ENCODE peak calls at places on chromosomes 1 and 21, in nine cellular contexts. B, Y, D, Q, U, K, C, O and L are unnamed samples.

GRCh38 chr1:171654705-171655214 is 2.3 kb upstream of the MYOC start:
- DNase-seq in B (no peak), Y (no peak), D (no peak), Q (no peak), U (no peak), K (no peak), C (no peak), O (no peak), L (no peak)

GRCh38 chr21:15932681-15933200 is 203.0 kb downstream of the USP25 start:
- DNase-seq in B (no peak), Y (no peak), D (no peak), Q (no peak), U (no peak), K (no peak), C (no peak), O (no peak), L (no peak)

GRCh38 chr1:203291201-203292096 is 13.9 kb upstream of the BTG2 start:
- DNase-seq in B (no peak), Y (no peak), D (no peak), Q (no peak), U (no peak), K (no peak), C (no peak), O (no peak), L (no peak)

GRCh38 chr1:145884675-145885074 is 991 bp downstream of the ANKRD35 start:
- DNase-seq in B (no peak), Y (no peak), D (no peak), Q (peak), U (no peak), K (no peak), C (no peak), O (no peak), L (no peak)

GRCh38 chr1:109298666-109299086 is 8.1 kb downstream of the MYBPHL start:
- DNase-seq in B (no peak), Y (no peak), D (no peak), Q (no peak), U (no peak), K (peak), C (peak), O (no peak), L (no peak)

GRCh38 chr21:15080504-15080903 is 15.7 kb upstream of the NRIP1 start:
- DNase-seq in B (no peak), Y (peak), D (no peak), Q (peak), U (no peak), K (no peak), C (no peak), O (no peak), L (no peak)

GRCh38 chr1:202658766-202659165 is 51.5 kb downstream of the SYT2 start:
- DNase-seq in B (no peak), Y (no peak), D (no peak), Q (no peak), U (no peak), K (no peak), C (no peak), O (no peak), L (no peak)

GRCh38 chr1:29719253-29719652 is 482.9 kb downstream of the PTPRU start:
- DNase-seq in B (no peak), Y (no peak), D (no peak), Q (no peak), U (no peak), K (no peak), C (no peak), O (no peak), L (no peak)

GRCh38 chr1:45730075-45730779 is 20.2 kb downstream of the IPP start:
- DNase-seq in B (no peak), Y (no peak), D (no peak), Q (no peak), U (no peak), K (no peak), C (no peak), O (no peak), L (no peak)

GRCh38 chr1:233304489-233305102 is 9.1 kb upstream of the PCNX2 start:
- DNase-seq in B (no peak), Y (no peak), D (peak), Q (peak), U (no peak), K (no peak), C (no peak), O (peak), L (no peak)

GRCh38 chr1:233328661-233329498 is 1.4 kb downstream of the MAP3K21 start:
- DNase-seq in B (no peak), Y (no peak), D (no peak), Q (no peak), U (no peak), K (no peak), C (no peak), O (no peak), L (no peak)

GRCh38 chr1:100606438-100606837 is 68.5 kb downstream of the GPR88 start:
- DNase-seq in B (no peak), Y (no peak), D (peak), Q (peak), U (no peak), K (peak), C (no peak), O (no peak), L (no peak)

GRCh38 chr21:44382536-44382935 is 29.1 kb downstream of the TRPM2 start:
- DNase-seq in B (no peak), Y (no peak), D (no peak), Q (no peak), U (no peak), K (no peak), C (no peak), O (no peak), L (no peak)

GRCh38 chr1:178908358-178908757 is 37.5 kb upstream of the ANGPTL1 start:
- DNase-seq in B (no peak), Y (no peak), D (no peak), Q (peak), U (no peak), K (no peak), C (no peak), O (no peak), L (peak)

GRCh38 chr1:150613061-150613920 is 16.1 kb downstream of the ENSA start:
- DNase-seq in B (no peak), Y (no peak), D (no peak), Q (peak), U (peak), K (peak), C (peak), O (peak), L (peak)

GRCh38 chr1:205240118-205240517 is 12.4 kb downstream of the TMCC2 start:
- DNase-seq in B (no peak), Y (no peak), D (no peak), Q (peak), U (no peak), K (no peak), C (no peak), O (no peak), L (no peak)

GRCh38 chr1:51327386-51327785 is 3.0 kb downstream of the TTC39A start:
- DNase-seq in B (no peak), Y (no peak), D (no peak), Q (no peak), U (no peak), K (no peak), C (no peak), O (no peak), L (no peak)

GRCh38 chr1:66402194-66402593 is 131.8 kb upstream of the SGIP1 start:
- DNase-seq in B (no peak), Y (no peak), D (no peak), Q (peak), U (no peak), K (peak), C (no peak), O (no peak), L (no peak)

GRCh38 chr1:110559157-110559556 is 40.2 kb upstream of the KCNA10 start:
- DNase-seq in B (no peak), Y (no peak), D (no peak), Q (no peak), U (no peak), K (no peak), C (no peak), O (no peak), L (no peak)

GRCh38 chr1:182484531-182485257 is 34.7 kb downstream of the RGSL1 start:
- DNase-seq in B (no peak), Y (no peak), D (peak), Q (no peak), U (no peak), K (no peak), C (no peak), O (no peak), L (no peak)

GRCh38 chr1:192538407-192539311 is 36.9 kb upstream of the RGS1 start:
- DNase-seq in B (no peak), Y (no peak), D (no peak), Q (peak), U (no peak), K (no peak), C (no peak), O (peak), L (no peak)

GRCh38 chr1:32014937-32015363 is 1.3 kb downstream of the KHDRBS1 start:
- DNase-seq in B (no peak), Y (no peak), D (no peak), Q (no peak), U (no peak), K (no peak), C (no peak), O (peak), L (no peak)

GRCh38 chr1:192805832-192806323 is 3.0 kb upstream of the RGS2 start:
- DNase-seq in B (no peak), Y (no peak), D (peak), Q (peak), U (peak), K (no peak), C (no peak), O (peak), L (peak)

GRCh38 chr1:9198538-9199361 is 35.8 kb upstream of the H6PD start:
- DNase-seq in B (no peak), Y (peak), D (no peak), Q (peak), U (peak), K (no peak), C (no peak), O (no peak), L (no peak)

GRCh38 chr1:22287946-22288520 is 145.1 kb upstream of the WNT4 start:
- DNase-seq in B (no peak), Y (no peak), D (no peak), Q (no peak), U (no peak), K (no peak), C (no peak), O (no peak), L (no peak)

GRCh38 chr1:15882665-15883064 is 35.2 kb downstream of the SPEN start:
- DNase-seq in B (no peak), Y (no peak), D (no peak), Q (no peak), U (no peak), K (no peak), C (no peak), O (no peak), L (no peak)

GRCh38 chr1:78375996-78376395 is 114.8 kb upstream of the PTGFR start:
- DNase-seq in B (no peak), Y (no peak), D (no peak), Q (peak), U (no peak), K (no peak), C (no peak), O (no peak), L (no peak)

GRCh38 chr1:27026621-27027574 is 14.2 kb upstream of the TENT5B start:
- DNase-seq in B (no peak), Y (no peak), D (peak), Q (peak), U (no peak), K (peak), C (no peak), O (no peak), L (no peak)

GRCh38 chr1:67313934-67314671 is 6.4 kb downstream of the IL12RB2 start:
- DNase-seq in B (no peak), Y (no peak), D (no peak), Q (no peak), U (no peak), K (no peak), C (no peak), O (no peak), L (no peak)